ENCODE peak calls at places on chromosomes 3 and 15, in ten cellular contexts. H, O, C, K, Q, V, R, J, T and W are unnamed samples. For H3K4me1 and H3K36me3, the result is how much of the 10 kb centered on the place peaks cover.

GRCh38 chr3:197354195-197355059 is 56.0 kb upstream of the DLG1 start:
- DNase-seq in H (peak), O (peak), C (no peak), K (peak), Q (peak), V (peak), R (peak), J (no peak), T (no peak), W (peak)

GRCh38 chr3:85567074-85567676 is 608.4 kb downstream of the CADM2 start:
- DNase-seq in H (peak), O (peak), C (no peak), K (peak), Q (no peak), V (peak), R (peak), J (peak), T (peak), W (peak)

GRCh38 chr3:184234224-184234623 is 4.8 kb downstream of the VWA5B2 start:
- DNase-seq in H (peak), O (peak), C (no peak), K (no peak), Q (peak), V (peak), R (no peak), J (peak), T (no peak), W (peak)

GRCh38 chr3:142676151-142676550 is 47.7 kb upstream of the TRPC1 start:
- DNase-seq in H (no peak), O (no peak), C (no peak), K (no peak), Q (no peak), V (no peak), R (no peak), J (peak), T (no peak), W (no peak)

GRCh38 chr3:139718415-139718814 is 40.6 kb upstream of the NMNAT3 start:
- DNase-seq in H (peak), O (peak), C (no peak), K (peak), Q (peak), V (peak), R (peak), J (no peak), T (peak), W (peak)

GRCh38 chr3:99925584-99925983 is 107.9 kb downstream of the CMSS1 start:
- DNase-seq in H (peak), O (peak), C (no peak), K (no peak), Q (peak), V (peak), R (peak), J (peak), T (peak), W (peak)

GRCh38 chr15:31268911-31269784 is 57.5 kb upstream of the KLF13 start:
- DNase-seq in H (no peak), O (no peak), C (no peak), K (peak), Q (peak), V (no peak), R (peak), J (no peak), T (peak), W (no peak)

GRCh38 chr15:101496198-101496986 is 6.9 kb upstream of the PCSK6 start:
- DNase-seq in H (no peak), O (no peak), C (no peak), K (peak), Q (no peak), V (no peak), R (peak), J (no peak), T (no peak), W (no peak)

GRCh38 chr15:90401499-90401898 is 13.5 kb downstream of the IQGAP1 start:
- DNase-seq in H (no peak), O (no peak), C (no peak), K (no peak), Q (no peak), V (no peak), R (no peak), J (peak), T (no peak), W (no peak)

GRCh38 chr15:48681274-48681840 is 35.8 kb upstream of the FBN1 start:
- DNase-seq in H (no peak), O (peak), C (no peak), K (no peak), Q (no peak), V (peak), R (no peak), J (no peak), T (no peak), W (peak)

GRCh38 chr3:150384517-150385212 is 23.4 kb upstream of the TSC22D2 start:
- DNase-seq in H (no peak), O (peak), C (no peak), K (peak), Q (peak), V (peak), R (peak), J (no peak), T (peak), W (no peak)
- TF ChIP-seq CTCF in H (no peak), O (peak), C (peak), K (peak), Q (no peak), V (peak), R (peak), J (no peak), T (peak), W (no peak)

DNA sequence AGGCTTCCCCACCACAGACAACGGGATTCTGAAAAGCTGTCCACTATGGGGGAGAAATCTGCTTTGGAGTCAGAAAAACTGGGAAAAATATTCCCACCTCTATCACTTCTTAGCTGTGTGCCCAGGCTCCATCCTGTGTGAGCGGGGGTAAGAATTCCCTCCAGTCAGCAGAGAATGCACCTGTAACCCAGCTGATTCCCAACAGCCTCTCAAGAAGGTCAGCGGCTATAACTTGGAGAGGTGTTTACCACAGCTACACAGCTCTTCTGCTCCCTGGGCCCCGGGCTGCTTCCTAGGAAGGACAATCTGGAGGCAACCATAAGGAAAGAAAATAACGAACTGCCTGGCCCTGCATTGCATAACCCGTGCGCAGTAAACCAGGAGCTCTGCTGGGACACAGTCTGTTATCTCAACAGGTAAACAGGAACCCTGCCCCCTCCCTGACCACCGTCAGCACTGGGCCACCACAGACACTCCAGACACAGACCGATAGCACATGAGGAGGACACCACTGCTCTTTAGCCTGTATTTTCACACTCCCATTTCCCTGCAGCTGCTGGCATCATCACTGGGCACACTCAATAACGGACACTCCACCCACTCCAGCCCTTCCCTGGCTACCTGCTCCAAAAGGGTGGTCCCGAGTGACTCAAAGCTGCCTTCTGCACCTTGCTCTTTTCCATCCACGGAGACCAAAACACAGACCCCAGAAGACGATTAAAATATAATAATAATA is 2.1 kb downstream of the RAB43 start:
- DNase-seq in H (peak), O (no peak), C (no peak), K (no peak), Q (no peak), V (no peak), R (peak), J (peak), T (no peak), W (no peak)
- H3K4me1 ChIP-seq in H (half or more), O (under half), C (half or more), K (under half), Q (under half), V (under half), R (half or more), J (under half), T (under half), W (under half)

GRCh38 chr15:65447145-65447544 is 24.4 kb upstream of the IGDCC4 start:
- DNase-seq in H (no peak), O (no peak), C (no peak), K (no peak), Q (no peak), V (no peak), R (no peak), J (no peak), T (no peak), W (no peak)

GRCh38 chr15:65450556-65450955 is 27.8 kb upstream of the IGDCC4 start:
- DNase-seq in H (no peak), O (no peak), C (no peak), K (no peak), Q (no peak), V (no peak), R (no peak), J (no peak), T (no peak), W (no peak)

GRCh38 chr15:65451989-65452388 is 29.2 kb upstream of the IGDCC4 start:
- DNase-seq in H (no peak), O (peak), C (no peak), K (no peak), Q (no peak), V (no peak), R (no peak), J (no peak), T (no peak), W (no peak)
- H3K36me3 ChIP-seq in H (under half), O (under half), C (under half), K (under half), Q (half or more), V (under half), R (under half), J (under half), T (half or more), W (half or more)

GRCh38 chr15:66404532-66404931 is 17.8 kb downstream of the MAP2K1 start:
- DNase-seq in H (no peak), O (no peak), C (no peak), K (peak), Q (no peak), V (no peak), R (no peak), J (peak), T (no peak), W (no peak)
- TF ChIP-seq CTCF in H (peak), O (no peak), C (no peak), K (peak), Q (no peak), V (no peak), R (no peak), J (no peak), T (no peak), W (no peak)

DNA sequence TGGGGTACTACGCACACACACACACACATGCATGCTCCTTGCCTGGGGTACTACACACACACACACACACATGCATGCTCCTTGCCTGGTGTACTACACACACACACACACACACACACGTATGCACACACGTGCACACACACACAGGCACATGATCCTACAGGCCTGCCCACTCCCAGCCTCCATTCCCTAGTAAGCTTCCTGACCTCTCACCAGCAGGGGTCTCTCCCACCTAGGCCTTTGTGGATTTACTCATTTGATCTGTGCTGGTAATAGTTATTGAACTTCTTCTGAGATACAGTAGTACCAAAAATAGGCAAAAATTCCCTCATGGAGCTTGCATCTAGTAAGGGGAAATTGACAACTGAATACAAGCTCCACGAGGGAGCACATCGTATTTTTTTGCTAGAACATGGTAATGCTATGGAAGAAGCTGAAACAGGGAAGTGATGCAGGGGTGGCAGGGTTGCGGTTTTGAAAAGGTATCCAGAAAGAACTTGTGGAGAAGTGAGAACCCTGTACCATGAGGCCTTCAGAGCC is 19.1 kb downstream of the TTC21A start:
- DNase-seq in H (peak), O (peak), C (no peak), K (peak), Q (no peak), V (peak), R (peak), J (peak), T (peak), W (peak)
- H3K4me1 ChIP-seq in H (under half), O (under half), C (under half), K (under half), Q (under half), V (under half), R (under half), J (under half), T (under half), W (under half)

DNA sequence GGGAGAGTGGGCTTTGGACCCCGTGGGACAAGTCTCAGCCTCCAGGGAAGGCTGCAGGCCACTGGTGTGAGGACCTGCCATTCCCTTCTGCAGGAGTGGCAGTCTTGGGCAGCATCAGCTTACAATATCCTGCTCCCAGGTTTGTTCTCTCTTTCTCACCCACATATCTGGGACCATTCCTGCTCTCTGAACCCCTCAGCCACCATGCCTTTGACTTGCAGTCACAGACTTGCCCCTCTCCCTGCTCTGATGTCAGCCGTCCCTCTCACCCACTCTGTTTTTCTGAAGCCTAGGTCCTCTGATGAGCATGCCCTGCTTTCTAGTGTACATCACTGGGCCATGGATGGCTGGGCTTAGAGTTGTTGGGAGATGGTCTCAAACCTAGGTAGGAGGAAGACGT is 282.1 kb downstream of the EPHB1 start:
- DNase-seq in H (no peak), O (no peak), C (no peak), K (no peak), Q (no peak), V (no peak), R (no peak), J (no peak), T (no peak), W (no peak)
- H3K36me3 ChIP-seq in H (under half), O (under half), C (under half), K (under half), Q (under half), V (under half), R (under half), J (under half), T (under half), W (under half)

GRCh38 chr3:39260957-39261356 is 18.9 kb downstream of the CX3CR1 start:
- DNase-seq in H (peak), O (peak), C (peak), K (no peak), Q (peak), V (peak), R (peak), J (peak), T (peak), W (peak)
- TF ChIP-seq CTCF in H (peak), O (peak), C (no peak), K (no peak), Q (peak), V (peak), R (peak), J (peak), T (peak), W (peak)

GRCh38 chr15:98692213-98692612 is 43.9 kb downstream of the IGF1R start:
- DNase-seq in H (no peak), O (no peak), C (no peak), K (no peak), Q (no peak), V (no peak), R (no peak), J (no peak), T (no peak), W (no peak)
- H3K4me1 ChIP-seq in H (half or more), O (under half), C (half or more), K (under half), Q (half or more), V (half or more), R (under half), J (under half), T (under half), W (half or more)